ENCODE peak calls at places on chromosomes 3 and 15, in seven cellular contexts. L is activated B cell treated with CpG ODN at 0.5 μM for 24 hours, R is uterus, V is brain microvascular endothelial cell, K is OCI-LY7, B is omental fat pad, O is epithelial cell of esophagus. J is an unnamed sample.

GRCh38 chr3:49279376-49279775 is 2.3 kb upstream of the C3orf62 start:
- DNase-seq in L (no peak), R (no peak), V (no peak), K (no peak), B (no peak), O (peak; percentile 67), J (no peak)

GRCh38 chr3:155912574-155913190 is 42.2 kb downstream of the GMPS start:
- DNase-seq in L (no peak), R (no peak), V (no peak), K (no peak), B (no peak), O (no peak), J (no peak)

GRCh38 chr15:91407237-91407889 is 307.3 kb downstream of the SV2B start:
- DNase-seq in L (no peak), R (no peak), V (no peak), K (no peak), B (no peak), O (peak; percentile 61), J (no peak)

GRCh38 chr3:112995800-112996199 is 5.0 kb downstream of the GTPBP8 start:
- DNase-seq in L (no peak), R (no peak), V (no peak), K (no peak), B (no peak), O (no peak), J (no peak)

GRCh38 chr3:121431717-121432517 is 113.9 kb downstream of the POLQ start:
- DNase-seq in L (no peak), R (no peak), V (peak; percentile 54), K (peak; percentile 78), B (no peak), O (peak; percentile 13), J (peak; percentile 66)

GRCh38 chr3:64353256-64353655 is 128.0 kb upstream of the PRICKLE2 start:
- DNase-seq in L (no peak), R (no peak), V (no peak), K (no peak), B (no peak), O (no peak), J (no peak)

GRCh38 chr3:50268703-50269451 is at the start of gene SEMA3B:
- DNase-seq in L (no peak), R (peak; percentile 64), V (no peak), K (no peak), B (no peak), O (peak; percentile 76), J (no peak)

GRCh38 chr3:36944012-36944640 is 728 bp downstream of the TRANK1 start:
- DNase-seq in L (no peak), R (peak; percentile 62), V (no peak), K (peak; percentile 62), B (peak; percentile 42), O (peak; percentile 53), J (peak; percentile 57)

GRCh38 chr3:57110797-57111196 is 50.3 kb downstream of the SPATA12 start:
- DNase-seq in L (no peak), R (no peak), V (no peak), K (no peak), B (no peak), O (no peak), J (no peak)

GRCh38 chr3:12194669-12195161 is 36.0 kb upstream of the TIMP4 start:
- DNase-seq in L (no peak), R (no peak), V (no peak), K (peak; percentile 39), B (no peak), O (peak; percentile 68), J (peak; percentile 63)

GRCh38 chr15:70320077-70320830 is 222.5 kb upstream of the TLE3 start:
- DNase-seq in L (no peak), R (no peak), V (no peak), K (peak; percentile 53), B (no peak), O (no peak), J (no peak)

GRCh38 chr3:124407260-124407659 is 323.0 kb upstream of the UMPS start:
- DNase-seq in L (no peak), R (no peak), V (peak; percentile 44), K (no peak), B (no peak), O (no peak), J (no peak)

GRCh38 chr15:94844533-94845390 is 613.4 kb downstream of the MCTP2 start:
- DNase-seq in L (no peak), R (peak; percentile 57), V (peak; percentile 33), K (no peak), B (no peak), O (peak; percentile 29), J (no peak)

GRCh38 chr15:85878866-85879265 is 84.1 kb upstream of the KLHL25 start:
- DNase-seq in L (no peak), R (no peak), V (no peak), K (no peak), B (no peak), O (peak; percentile 17), J (no peak)

GRCh38 chr3:195151866-195152526 is 119.0 kb downstream of the XXYLT1 start:
- DNase-seq in L (no peak), R (no peak), V (peak; percentile 88), K (no peak), B (no peak), O (peak; percentile 84), J (no peak)

GRCh38 chr3:65577875-65578274 is 460.8 kb downstream of the MAGI1 start:
- DNase-seq in L (no peak), R (no peak), V (no peak), K (no peak), B (no peak), O (no peak), J (no peak)

GRCh38 chr15:78904599-78905358 is 32.1 kb downstream of the MORF4L1 start:
- DNase-seq in L (no peak), R (no peak), V (no peak), K (no peak), B (no peak), O (no peak), J (no peak)

GRCh38 chr3:70061111-70061510 is 61.6 kb downstream of the SAMMSON start:
- DNase-seq in L (no peak), R (no peak), V (no peak), K (no peak), B (no peak), O (no peak), J (no peak)

GRCh38 chr3:70069557-70069956 is 70.0 kb downstream of the SAMMSON start:
- DNase-seq in L (no peak), R (no peak), V (no peak), K (no peak), B (no peak), O (no peak), J (no peak)

GRCh38 chr3:70064194-70064787 is 64.8 kb downstream of the SAMMSON start:
- DNase-seq in L (no peak), R (no peak), V (peak; percentile 44), K (peak; percentile 9), B (no peak), O (peak; percentile 47), J (peak; percentile 32)

GRCh38 chr3:70067860-70068479 is 68.4 kb downstream of the SAMMSON start:
- DNase-seq in L (no peak), R (no peak), V (peak; percentile 74), K (no peak), B (no peak), O (no peak), J (no peak)

GRCh38 chr3:70065666-70066253 is 66.2 kb downstream of the SAMMSON start:
- DNase-seq in L (no peak), R (no peak), V (no peak), K (no peak), B (no peak), O (peak; percentile 3), J (no peak)
- TF ChIP-seq CTCF in L (no peak), R (no peak), V (peak; percentile 61), K (peak; percentile 42), B (no peak), O (peak; percentile 32), J (no peak)

GRCh38 chr15:44711089-44711355 is at the start of gene PATL2:
- DNase-seq in L (no peak), R (no peak), V (no peak), K (no peak), B (no peak), O (no peak), J (no peak)

GRCh38 chr15:44715142-44715796 is 4.0 kb downstream of the B2M start:
- DNase-seq in L (no peak), R (no peak), V (no peak), K (no peak), B (no peak), O (no peak), J (no peak)

GRCh38 chr15:44712108-44713005 is 1.0 kb downstream of the B2M start:
- DNase-seq in L (no peak), R (peak; percentile 63), V (peak; percentile 85), K (peak; percentile 76), B (peak; percentile 40), O (peak; percentile 64), J (no peak)

GRCh38 chr15:44711356-44712107 is at the start of gene B2M:
- DNase-seq in L (peak; percentile 92), R (peak; percentile 97), V (peak; percentile 95), K (peak; percentile 96), B (peak; percentile 94), O (peak; percentile 96), J (peak; percentile 90)

GRCh38 chr15:44713006-44713966 is 2.0 kb downstream of the B2M start:
- DNase-seq in L (no peak), R (no peak), V (no peak), K (peak; percentile 52), B (no peak), O (peak; percentile 46), J (no peak)
- TF ChIP-seq CTCF in L (no peak), R (peak; percentile 32), V (peak; percentile 36), K (peak; percentile 72), B (no peak), O (peak; percentile 22), J (no peak)

GRCh38 chr15:71480566-71480965 is 329.8 kb upstream of the NR2E3 start:
- DNase-seq in L (no peak), R (no peak), V (no peak), K (no peak), B (no peak), O (no peak), J (no peak)

GRCh38 chr15:71489570-71489969 is 320.8 kb upstream of the NR2E3 start:
- DNase-seq in L (no peak), R (no peak), V (no peak), K (no peak), B (no peak), O (no peak), J (no peak)

GRCh38 chr15:71484080-71484479 is 326.3 kb upstream of the NR2E3 start:
- DNase-seq in L (no peak), R (no peak), V (no peak), K (no peak), B (no peak), O (no peak), J (no peak)

GRCh38 chr15:71485094-71485693 is 325.2 kb upstream of the NR2E3 start:
- DNase-seq in L (no peak), R (no peak), V (no peak), K (no peak), B (no peak), O (no peak), J (peak; percentile 18)
- TF ChIP-seq CTCF in L (no peak), R (peak; percentile 13), V (peak; percentile 72), K (peak; percentile 75), B (no peak), O (peak; percentile 47), J (peak; percentile 56)

DNA sequence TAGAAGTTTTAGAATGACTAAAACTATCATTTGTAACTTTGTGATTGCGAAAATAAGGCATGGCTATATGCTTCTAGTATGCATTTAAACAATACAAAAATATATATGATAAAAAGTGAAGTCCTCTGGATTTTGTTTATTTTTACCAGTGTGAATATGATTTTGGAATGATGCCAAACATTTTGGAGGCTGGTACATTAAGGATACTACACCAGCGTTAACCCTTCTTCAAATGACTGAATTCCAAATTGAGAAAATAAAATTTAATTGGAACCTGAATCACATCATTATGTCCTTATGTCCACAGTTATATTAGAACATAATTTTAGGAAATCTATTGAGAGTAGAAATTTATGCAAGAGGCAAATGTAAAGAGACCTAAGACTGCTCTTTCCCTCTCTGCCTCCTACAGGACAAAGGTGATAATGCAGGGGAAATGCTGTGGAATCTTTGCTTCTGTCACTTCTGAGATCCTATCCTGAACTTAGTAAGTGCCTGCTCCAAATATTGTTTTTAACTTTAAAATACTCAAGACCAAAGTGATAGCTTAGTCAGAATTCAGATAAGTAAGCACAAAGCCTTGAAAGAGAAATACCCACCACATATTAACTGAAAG is 121.1 kb upstream of the NANOGP8 start:
- DNase-seq in L (no peak), R (no peak), V (peak; percentile 18), K (peak; percentile 7), B (no peak), O (peak; percentile 22), J (peak; percentile 12)
- TF ChIP-seq CTCF in L (no peak), R (no peak), V (peak; percentile 64), K (peak; percentile 74), B (no peak), O (peak; percentile 40), J (peak; percentile 41)

J was measured in GM20000.